ENCODE peak calls at places on chromosomes 16 and 17, in ten cellular contexts. Z, A, N, V, Q, E, R, T, S and L are unnamed samples. For H3K4me1, H3K27me3 and H3K36me3, the result is how much of the 10 kb centered on the place peaks cover.

GRCh38 chr17:28551421-28552186 is 820 bp downstream of the UNC119 start:
- DNase-seq in N (peak), Q (no peak), R (no peak), S (no peak), E (no peak), A (no peak), Z (no peak), T (no peak), V (no peak), L (no peak)

GRCh38 chr16:86110134-86110533 is 211.2 kb downstream of the IRF8 start:
- DNase-seq in N (no peak), E (no peak), A (no peak), R (no peak), Q (no peak), Z (no peak), S (no peak), V (no peak), T (no peak), L (no peak)

GRCh38 chr17:80389011-80389995 is 25.7 kb upstream of the ENDOV start:
- DNase-seq in V (no peak), R (no peak), E (no peak), N (no peak), A (no peak), Z (no peak), S (no peak), T (peak), Q (no peak), L (no peak)

GRCh38 chr17:75499313-75500022 is 15.9 kb downstream of the CASKIN2 start:
- DNase-seq in V (no peak), Q (no peak), S (no peak), E (peak), N (no peak), A (no peak), R (no peak), Z (no peak), T (no peak), L (no peak)

GRCh38 chr17:65359016-65359415 is 202.4 kb downstream of the AXIN2 start:
- DNase-seq in E (no peak), N (no peak), Z (no peak), A (no peak), R (peak), T (peak), S (no peak), V (no peak), Q (no peak), L (peak)

GRCh38 chr17:5883775-5884665 is 186.2 kb upstream of the WSCD1 start:
- DNase-seq in Z (no peak), A (no peak), T (no peak), N (no peak), R (no peak), V (no peak), S (no peak), Q (no peak), E (no peak), L (no peak)

GRCh38 chr16:75238853-75239371 is 12.5 kb downstream of the BCAR1 start:
- DNase-seq in Q (no peak), A (no peak), E (no peak), T (no peak), S (no peak), Z (no peak), V (peak), N (no peak), R (no peak), L (no peak)

GRCh38 chr17:43840814-43841213 is 6.2 kb upstream of the CD300LG start:
- DNase-seq in S (no peak), E (no peak), V (no peak), Q (no peak), Z (no peak), A (no peak), T (peak), R (no peak), N (peak), L (no peak)

GRCh38 chr17:64343833-64344637 is 46.6 kb downstream of the PECAM1 start:
- DNase-seq in A (peak), T (peak), Q (peak), Z (peak), S (peak), N (no peak), V (peak), R (no peak), E (no peak), L (peak)

GRCh38 chr16:77663711-77664110 is 58.6 kb upstream of the NUDT7 start:
- DNase-seq in N (no peak), A (no peak), Z (no peak), V (no peak), E (no peak), T (no peak), R (no peak), Q (no peak), S (no peak), L (no peak)

GRCh38 chr16:64153718-64154117 is 968.1 kb downstream of the CDH11 start:
- DNase-seq in A (no peak), Z (no peak), N (no peak), E (no peak), V (no peak), R (no peak), S (no peak), Q (no peak), T (peak), L (peak)

GRCh38 chr17:74598346-74599022 is 6.4 kb upstream of the CD300LD start:
- DNase-seq in Z (no peak), A (no peak), T (no peak), E (no peak), S (no peak), R (no peak), V (no peak), N (no peak), Q (no peak), L (no peak)

GRCh38 chr17:56751145-56751743 is 82.5 kb downstream of the C17orf67 start:
- DNase-seq in N (no peak), Q (no peak), S (no peak), E (no peak), A (no peak), R (no peak), V (no peak), Z (no peak), T (no peak), L (no peak)

GRCh38 chr16:72836985-72837384 is 210.9 kb downstream of the ZFHX3 start:
- DNase-seq in T (no peak), N (peak), Z (no peak), S (no peak), V (no peak), Q (no peak), E (no peak), R (no peak), A (no peak), L (no peak)

GRCh38 chr17:82937411-82938371 is 97.9 kb upstream of the ZNF750 start:
- DNase-seq in R (no peak), A (peak), Q (no peak), Z (peak), T (no peak), E (no peak), S (no peak), N (no peak), V (peak), L (no peak)

GRCh38 chr17:42665581-42666001 is 6.5 kb downstream of the TUBG2 start:
- DNase-seq in T (no peak), S (peak), R (no peak), A (no peak), V (no peak), Q (no peak), Z (no peak), N (no peak), E (no peak), L (no peak)

GRCh38 chr17:60224064-60224463 is 74.3 kb downstream of the CA4 start:
- DNase-seq in T (peak), N (peak), A (no peak), Z (no peak), E (no peak), Q (no peak), S (no peak), R (no peak), V (no peak), L (no peak)

GRCh38 chr16:68297908-68298307 is 12.8 kb downstream of the SLC7A6OS start:
- DNase-seq in A (no peak), S (no peak), E (no peak), Z (no peak), Q (no peak), V (no peak), T (peak), N (no peak), R (no peak), L (no peak)

GRCh38 chr17:81094744-81095607 is 60.0 kb downstream of the BAIAP2 start:
- DNase-seq in R (peak), Z (peak), E (peak), N (peak), Q (peak), S (peak), A (peak), T (peak), V (peak), L (peak)

GRCh38 chr17:73455050-73455687 is 143.4 kb upstream of the CDC42EP4 start:
- DNase-seq in V (peak), Q (no peak), A (no peak), T (no peak), E (no peak), R (no peak), Z (peak), S (no peak), N (no peak), L (no peak)

GRCh38 chr16:17476414-17477259 is 5.9 kb upstream of the XYLT1 start:
- DNase-seq in V (no peak), E (no peak), Q (no peak), R (peak), Z (peak), S (peak), N (no peak), T (peak), A (no peak), L (peak)

GRCh38 chr16:35188288-35189155 is 1729.1 kb downstream of the TP53TG3F start:
- DNase-seq in T (no peak), E (peak), Z (no peak), R (no peak), N (no peak), V (no peak), Q (no peak), A (no peak), S (no peak), L (no peak)

GRCh38 chr16:27313422-27314160 is at the start of gene IL4R:
- DNase-seq in R (peak), N (peak), Z (peak), Q (peak), S (peak), E (peak), V (peak), A (peak), T (peak), L (peak)

GRCh38 chr17:65389426-65389825 is 172.0 kb downstream of the AXIN2 start:
- DNase-seq in N (no peak), V (no peak), Z (no peak), T (peak), A (no peak), R (no peak), S (no peak), E (no peak), Q (no peak), L (peak)

DNA sequence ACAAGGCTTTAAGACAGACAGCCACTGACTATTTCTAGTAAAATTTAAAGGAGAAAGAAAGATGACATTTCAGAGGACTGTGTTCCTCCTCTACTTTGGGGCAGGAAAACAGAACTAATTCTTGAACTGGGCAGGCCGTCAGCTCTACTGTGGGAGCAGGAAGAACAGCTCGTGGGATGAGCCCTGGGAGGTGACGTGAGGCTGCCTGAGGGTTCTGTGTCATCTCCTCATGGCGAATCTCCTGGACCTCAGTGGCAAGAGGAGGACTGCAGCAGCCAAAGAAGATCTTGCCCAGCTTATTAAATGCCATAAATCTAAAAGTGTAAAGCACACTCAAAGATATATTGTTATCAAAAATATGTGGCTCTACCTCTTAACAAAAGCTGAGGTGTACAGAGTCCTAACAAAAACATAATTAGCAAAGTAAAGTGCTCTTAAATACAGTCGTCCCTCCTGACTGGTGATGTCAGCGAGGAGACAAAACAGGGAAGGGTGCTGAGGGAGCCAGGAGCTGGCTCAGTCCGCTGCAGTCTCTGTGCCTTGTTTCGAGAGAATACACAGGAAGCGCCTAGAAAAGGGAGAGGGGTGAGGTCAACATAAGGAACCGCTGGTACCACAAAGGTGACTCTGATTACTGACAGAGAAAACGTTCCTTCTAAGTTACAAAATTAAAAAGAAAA is 58.0 kb downstream of the CREBBP start:
- DNase-seq in Q (no peak), N (no peak), A (no peak), V (no peak), R (no peak), Z (no peak), E (no peak), T (peak), S (no peak), L (no peak)
- H3K4me1 ChIP-seq in Q (half or more), N (under half), A (half or more), V (under half), R (under half), Z (half or more), E (under half), T (under half), S (under half), L (half or more)

DNA sequence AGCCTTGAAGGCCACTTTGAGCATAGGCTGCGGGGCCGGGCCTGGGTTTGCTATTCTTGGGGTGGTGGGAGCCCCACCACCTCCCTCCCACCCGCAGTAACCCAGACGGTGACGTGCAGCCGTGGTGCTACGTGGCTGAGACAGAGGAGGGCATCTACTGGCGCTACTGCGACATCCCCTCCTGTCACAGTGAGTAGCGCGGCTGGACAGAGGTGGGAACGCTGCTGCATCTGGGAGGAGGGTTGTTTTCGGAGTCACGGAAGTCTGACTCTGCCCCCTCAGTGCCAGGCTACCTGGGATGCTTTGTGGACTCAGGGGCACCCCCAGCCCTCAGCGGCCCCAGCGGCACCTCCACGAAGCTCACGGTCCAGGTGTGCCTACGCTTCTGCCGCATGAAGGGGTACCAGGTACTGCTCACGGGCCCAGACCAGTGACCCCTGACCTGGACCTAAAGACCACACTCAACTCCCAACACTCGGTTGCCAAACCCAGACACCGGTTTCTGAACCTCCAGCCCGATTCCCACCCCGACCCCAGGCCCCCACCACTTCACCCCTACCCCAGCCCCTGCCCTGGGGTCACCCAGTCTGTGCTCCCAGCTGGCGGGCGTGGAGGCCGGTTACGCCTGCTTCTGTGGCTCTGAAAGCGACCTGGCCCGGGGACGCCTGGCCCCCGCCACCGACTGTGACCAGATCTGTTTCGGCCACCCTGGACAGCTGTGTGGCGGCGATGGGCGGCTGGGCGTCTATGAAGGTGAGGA is 2.1 kb downstream of the KREMEN2 start:
- DNase-seq in N (no peak), Z (no peak), V (no peak), S (peak), T (no peak), A (no peak), E (no peak), R (no peak), Q (no peak), L (no peak)
- H3K27me3 ChIP-seq in N (under half), Z (half or more), V (under half), S (under half), T (half or more), A (under half), E (under half), R (under half), Q (under half), L (under half)

DNA sequence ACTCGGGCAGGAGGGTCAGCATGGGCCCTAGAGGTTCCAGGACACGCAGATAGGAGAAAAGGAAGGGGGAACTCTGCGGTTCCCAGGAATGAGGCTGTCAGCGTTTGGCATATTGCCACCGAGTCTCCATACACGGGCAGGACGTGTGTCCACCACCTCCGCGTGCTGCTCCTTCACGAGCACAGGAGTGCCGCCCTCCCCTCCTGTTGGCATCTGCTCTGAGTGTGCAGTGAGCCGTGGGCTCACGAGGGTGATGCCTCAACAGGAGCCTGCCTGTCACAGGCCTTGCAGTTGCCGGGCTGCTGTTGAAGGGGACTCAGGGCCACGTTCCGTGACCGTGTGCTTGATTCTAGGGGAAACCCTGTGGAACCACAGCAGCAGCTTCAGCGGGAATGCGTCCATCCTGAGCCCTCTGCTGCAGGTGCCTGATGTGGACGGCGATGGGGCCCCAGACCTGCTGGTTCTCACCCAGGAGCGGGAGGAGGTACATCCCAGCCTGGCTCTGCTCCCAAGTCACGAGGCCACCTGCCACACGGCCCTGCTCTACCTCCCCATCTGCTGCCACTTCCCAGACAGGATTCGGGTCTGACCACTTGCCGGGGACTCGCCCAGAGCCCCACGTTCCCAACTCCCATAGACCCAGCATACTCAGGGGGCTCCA is 14.6 kb downstream of the RGS11 start:
- DNase-seq in E (no peak), T (no peak), A (no peak), Z (no peak), Q (no peak), R (no peak), N (no peak), S (peak), V (no peak), L (no peak)
- H3K36me3 ChIP-seq in E (under half), T (under half), A (half or more), Z (half or more), Q (under half), R (under half), N (under half), S (under half), V (under half), L (under half)

DNA sequence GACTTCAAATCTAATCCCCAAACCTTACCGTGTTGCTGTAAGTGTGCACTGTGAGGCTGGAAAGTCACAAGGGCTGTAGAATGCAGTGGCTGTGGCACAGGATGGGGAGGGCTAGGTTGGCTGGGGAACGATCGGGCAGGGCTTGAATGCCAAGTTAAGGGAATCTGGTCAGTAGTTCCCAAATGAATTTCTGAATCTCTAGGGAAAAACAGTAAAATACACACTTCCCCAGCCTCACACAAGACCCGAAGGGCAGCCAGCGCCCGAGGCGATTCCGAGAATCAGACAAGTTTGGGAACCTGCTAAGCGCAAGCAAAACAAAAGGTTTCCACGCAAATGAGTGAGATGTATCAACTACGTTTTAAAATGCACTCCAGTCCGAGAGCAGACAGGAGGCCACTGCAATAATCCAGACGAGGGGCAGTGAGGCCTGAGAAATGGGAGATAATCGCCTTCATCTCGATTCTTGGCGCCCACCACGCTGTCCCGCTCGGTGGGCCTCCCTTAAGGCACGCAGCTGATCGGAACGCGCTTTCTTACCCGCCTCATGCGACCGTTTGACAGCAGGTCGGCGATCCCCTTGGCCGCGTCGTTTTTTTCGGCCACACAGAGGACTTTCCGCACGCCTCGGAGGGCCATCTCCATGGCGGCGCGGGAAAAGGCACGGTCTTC is 599 bp downstream of the TOP3A start:
- DNase-seq in S (no peak), T (peak), Z (no peak), Q (no peak), E (no peak), N (peak), R (no peak), A (no peak), V (peak), L (peak)
- H3K4me1 ChIP-seq in S (under half), T (under half), Z (half or more), Q (under half), E (under half), N (under half), R (under half), A (half or more), V (under half), L (under half)

GRCh38 chr17:32264823-32265191 is 825 bp upstream of the RHBDL3 start:
- DNase-seq in Z (no peak), N (no peak), S (no peak), Q (no peak), R (no peak), E (no peak), T (no peak), A (no peak), V (no peak), L (no peak)
- H3K27me3 ChIP-seq in Z (half or more), N (half or more), S (under half), Q (under half), R (under half), E (half or more), T (half or more), A (under half), V (under half), L (half or more)